ENCODE peak calls at places on chromosomes 5 and 9, in nine cellular contexts. D, P, X, H, Q, N, E, Z and T are unnamed samples.

GRCh38 chr5:33929925-33930690 is 6.1 kb upstream of the RXFP3 start:
- DNase-seq in E (no peak), P (no peak), N (no peak), D (no peak), Q (peak; percentile 72), Z (peak; percentile 4), H (no peak), X (peak; percentile 40), T (no peak)

GRCh38 chr5:113984928-113985327 is 376.9 kb upstream of the KCNN2 start:
- DNase-seq in P (no peak), N (no peak), Q (no peak), X (no peak), H (peak; percentile 34), Z (no peak), E (no peak), D (no peak), T (no peak)

GRCh38 chr5:168346417-168346816 is 55.0 kb downstream of the WWC1 start:
- DNase-seq in Z (no peak), Q (no peak), N (no peak), P (no peak), D (no peak), E (no peak), X (no peak), H (peak; percentile 32), T (no peak)

GRCh38 chr9:136133191-136133958 is 14.7 kb upstream of the TMEM250 start:
- DNase-seq in Q (peak; percentile 17), N (peak; percentile 38), P (peak; percentile 18), E (peak; percentile 32), D (peak; percentile 17), X (peak; percentile 72), H (no peak), Z (no peak), T (no peak)

GRCh38 chr9:89489548-89490527 is 8.1 kb downstream of the SEMA4D start:
- DNase-seq in H (no peak), Q (no peak), N (no peak), E (no peak), D (no peak), Z (no peak), X (no peak), P (no peak), T (no peak)

GRCh38 chr5:644509-644908 is 32.4 kb downstream of the CEP72 start:
- DNase-seq in H (no peak), N (no peak), Q (no peak), Z (no peak), P (no peak), D (no peak), E (no peak), X (no peak), T (no peak)

GRCh38 chr9:133782157-133783130 is 44.3 kb upstream of the SARDH start:
- DNase-seq in Z (peak; percentile 27), E (peak; percentile 62), Q (peak; percentile 52), X (peak; percentile 89), P (peak; percentile 68), D (peak; percentile 46), H (peak; percentile 61), N (no peak), T (peak; percentile 75)

GRCh38 chr5:136174021-136174659 is 18.8 kb downstream of the SMIM32 start:
- DNase-seq in H (no peak), P (no peak), Q (peak; percentile 39), Z (peak; percentile 28), E (no peak), N (no peak), D (no peak), X (peak; percentile 69), T (peak; percentile 61)

GRCh38 chr5:115686692-115687054 is 60.8 kb upstream of the TMED7 start:
- DNase-seq in N (no peak), D (no peak), H (no peak), E (no peak), Q (peak; percentile 12), P (no peak), X (peak; percentile 33), Z (no peak), T (no peak)

GRCh38 chr5:32074401-32074800 is 99.7 kb downstream of the GOLPH3 start:
- DNase-seq in E (no peak), N (no peak), Q (no peak), Z (no peak), X (no peak), D (no peak), P (no peak), H (no peak), T (no peak)